ENCODE peak calls at places on chromosomes 4 and X, in ten cellular contexts. W, Q, D, Y, M, V, T, I, K and P are unnamed samples.
A peak's percentile ranks its signal among the peaks of the same experiment; 100 is the strongest.

GRCh38 chr4:120841580-120841979 is 80.9 kb downstream of the PRDM5 start:
- DNase-seq in W (no peak), Q (no peak), D (no peak), Y (no peak), M (no peak), V (no peak), T (no peak), I (no peak), K (no peak), P (no peak)

GRCh38 chrX:136779346-136779781 is 1.4 kb downstream of the ARHGEF6 start:
- DNase-seq in W (peak; percentile 45), Q (no peak), D (no peak), Y (no peak), M (no peak), V (peak; percentile 86), T (no peak), I (no peak), K (no peak), P (no peak)

GRCh38 chrX:139563251-139563650 is 32.7 kb downstream of the F9 start:
- DNase-seq in W (no peak), Q (no peak), D (no peak), Y (peak; percentile 17), M (no peak), V (no peak), T (no peak), I (no peak), K (no peak), P (no peak)

GRCh38 chrX:129876734-129877395 is 29.1 kb upstream of the UTP14A start:
- DNase-seq in W (no peak), Q (no peak), D (peak; percentile 15), Y (peak; percentile 37), M (no peak), V (no peak), T (no peak), I (peak; percentile 8), K (no peak), P (no peak)

GRCh38 chr4:158130204-158130603 is 42.6 kb downstream of the GASK1B start:
- DNase-seq in W (no peak), Q (no peak), D (no peak), Y (no peak), M (no peak), V (no peak), T (no peak), I (no peak), K (no peak), P (no peak)

GRCh38 chrX:138709886-138710285 is 1.6 kb downstream of the FGF13 start:
- DNase-seq in W (no peak), Q (no peak), D (no peak), Y (no peak), M (no peak), V (no peak), T (no peak), I (peak; percentile 3), K (peak; percentile 40), P (no peak)

GRCh38 chr4:78074747-78075146 is 17.6 kb downstream of the FRAS1 start:
- DNase-seq in W (no peak), Q (no peak), D (no peak), Y (no peak), M (no peak), V (no peak), T (no peak), I (no peak), K (no peak), P (no peak)

GRCh38 chrX:15524417-15524816 is 23.8 kb downstream of the BMX start:
- DNase-seq in W (no peak), Q (no peak), D (no peak), Y (peak; percentile 39), M (no peak), V (no peak), T (no peak), I (no peak), K (no peak), P (no peak)

GRCh38 chrX:32392655-32393054 is 818.7 kb downstream of the DMD start:
- DNase-seq in W (no peak), Q (no peak), D (no peak), Y (no peak), M (no peak), V (no peak), T (no peak), I (no peak), K (no peak), P (no peak)

GRCh38 chr4:101782546-101782945 is 8.0 kb upstream of the BANK1 start:
- DNase-seq in W (no peak), Q (no peak), D (no peak), Y (peak; percentile 8), M (no peak), V (no peak), T (no peak), I (no peak), K (no peak), P (no peak)

GRCh38 chrX:12702509-12703091 is 88.6 kb upstream of the PRPS2 start:
- DNase-seq in W (no peak), Q (no peak), D (no peak), Y (peak; percentile 62), M (no peak), V (no peak), T (no peak), I (no peak), K (peak; percentile 58), P (no peak)

GRCh38 chrX:144075432-144075831 is 191.6 kb downstream of the UBE2NL start:
- DNase-seq in W (no peak), Q (no peak), D (no peak), Y (no peak), M (no peak), V (no peak), T (no peak), I (no peak), K (no peak), P (no peak)

GRCh38 chrX:138487866-138488265 is 223.7 kb downstream of the FGF13 start:
- DNase-seq in W (no peak), Q (no peak), D (no peak), Y (no peak), M (no peak), V (no peak), T (no peak), I (no peak), K (no peak), P (no peak)

GRCh38 chr4:155545456-155545855 is 121.2 kb upstream of the GUCY1A1 start:
- DNase-seq in W (no peak), Q (no peak), D (no peak), Y (no peak), M (no peak), V (no peak), T (no peak), I (no peak), K (no peak), P (no peak)

GRCh38 chr4:125004676-125005075 is 292.1 kb upstream of the ANKRD50 start:
- DNase-seq in W (no peak), Q (no peak), D (no peak), Y (no peak), M (no peak), V (no peak), T (no peak), I (no peak), K (no peak), P (no peak)

GRCh38 chr4:39574946-39575345 is 47.7 kb upstream of the UGDH start:
- DNase-seq in W (no peak), Q (no peak), D (no peak), Y (no peak), M (no peak), V (no peak), T (no peak), I (no peak), K (no peak), P (no peak)

GRCh38 chr4:140497776-140498636 is at the start of gene MGAT4D:
- DNase-seq in W (no peak), Q (no peak), D (no peak), Y (no peak), M (no peak), V (no peak), T (no peak), I (peak; percentile 26), K (peak; percentile 73), P (no peak)

GRCh38 chrX:48752498-48752897 is 9.0 kb upstream of the GLOD5 start:
- DNase-seq in W (no peak), Q (no peak), D (no peak), Y (no peak), M (no peak), V (no peak), T (no peak), I (no peak), K (no peak), P (no peak)

GRCh38 chrX:135432881-135433521 is 11.3 kb downstream of the SMIM10L2A start:
- DNase-seq in W (no peak), Q (no peak), D (no peak), Y (no peak), M (no peak), V (no peak), T (no peak), I (no peak), K (no peak), P (no peak)
- H3K4me3 ChIP-seq in W (no peak overlapping the region), Q (no peak overlapping the region), D (no peak overlapping the region), Y (no peak overlapping the region), M (no peak overlapping the region), V (no peak overlapping the region), T (no peak overlapping the region), I (no peak overlapping the region), K (no peak overlapping the region), P (no peak overlapping the region)

GRCh38 chr4:113744667-113745241 is 16.8 kb downstream of the CAMK2D start:
- DNase-seq in W (no peak), Q (no peak), D (no peak), Y (peak; percentile 2), M (no peak), V (no peak), T (no peak), I (no peak), K (no peak), P (no peak)
- H3K27ac ChIP-seq in W (no peak overlapping the region), Q (no peak overlapping the region), D (no peak overlapping the region), Y (no peak overlapping the region), M (no peak overlapping the region), V (no peak overlapping the region), T (no peak overlapping the region), I (no peak overlapping the region), K (no peak overlapping the region), P (no peak overlapping the region)

DNA sequence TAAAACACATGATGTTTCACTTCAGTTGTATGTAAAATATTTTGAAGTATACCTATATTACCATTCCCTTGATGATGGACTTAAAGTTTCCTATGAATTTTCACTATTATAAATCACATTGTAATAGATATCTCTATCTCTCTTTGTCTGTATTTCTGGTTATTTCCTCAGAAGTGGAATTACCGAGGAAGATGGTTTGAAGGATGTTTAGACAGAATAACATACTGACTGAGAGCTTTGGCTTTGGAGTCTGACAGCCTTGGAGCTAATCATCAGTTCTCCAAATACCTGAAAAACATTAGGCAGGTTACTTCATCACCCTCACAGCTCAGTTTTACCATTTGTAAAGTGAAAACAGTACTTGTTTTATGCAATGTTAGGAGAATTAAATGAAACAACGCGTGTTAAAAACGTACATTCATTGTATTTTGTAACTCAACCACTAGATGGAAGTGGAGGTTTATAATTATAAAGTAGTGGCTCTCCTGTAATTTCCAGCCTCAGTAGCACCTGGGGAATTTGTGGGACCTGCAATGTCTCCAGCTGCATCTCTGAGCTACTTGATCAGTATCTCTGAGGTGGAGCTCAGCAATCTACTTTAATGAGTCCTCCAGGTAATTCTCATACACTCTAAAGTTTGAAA is 14.3 kb downstream of the JCHAIN start:
- DNase-seq in W (peak; percentile 37), Q (no peak), D (peak; percentile 15), Y (peak; percentile 29), M (no peak), V (no peak), T (no peak), I (peak; percentile 38), K (peak; percentile 79), P (no peak)
- H3K4me3 ChIP-seq in W (no peak overlapping the region), Q (no peak overlapping the region), D (no peak overlapping the region), Y (no peak overlapping the region), M (no peak overlapping the region), V (no peak overlapping the region), T (no peak overlapping the region), I (no peak overlapping the region), K (no peak overlapping the region), P (no peak overlapping the region)

GRCh38 chrX:68440438-68440837 is 7.1 kb upstream of the OPHN1 start:
- DNase-seq in W (no peak), Q (no peak), D (no peak), Y (no peak), M (no peak), V (no peak), T (no peak), I (no peak), K (no peak), P (no peak)
- H3K27ac ChIP-seq in W (no peak overlapping the region), Q (no peak overlapping the region), D (no peak overlapping the region), Y (no peak overlapping the region), M (no peak overlapping the region), V (no peak overlapping the region), T (no peak overlapping the region), I (peak overlapping the region; percentile 30), K (no peak overlapping the region), P (no peak overlapping the region)